ENCODE peak calls at places on chromosomes 1 and 21, in ten cellular contexts. T is PC-9, D is choroid plexus epithelial cell, B is astrocyte of the spinal cord, J is AG04449, S is OCI-LY7, U is dorsolateral prefrontal cortex, P is thyroid gland, L is left ventricle myocardium inferior, C is hepatocyte. K is an unnamed sample.

GRCh38 chr1:50705699-50706098 is 254.4 kb downstream of the FAF1 start:
- DNase-seq in T (no peak), D (peak), B (no peak), J (no peak), S (no peak), U (no peak), P (no peak), L (no peak), C (no peak), K (no peak)

GRCh38 chr1:193629875-193630274 is 443.5 kb upstream of the B3GALT2 start:
- DNase-seq in T (no peak), D (peak), B (no peak), J (no peak), S (no peak), U (no peak), P (no peak), L (no peak), C (no peak), K (peak)

GRCh38 chr1:205317311-205317917 is 4.1 kb downstream of the NUAK2 start:
- DNase-seq in T (peak), D (peak), B (peak), J (no peak), S (no peak), U (peak), P (peak), L (peak), C (peak), K (no peak)

GRCh38 chr1:241125297-241125696 is 231.7 kb downstream of the RGS7 start:
- DNase-seq in T (no peak), D (no peak), B (no peak), J (no peak), S (no peak), U (no peak), P (no peak), L (no peak), C (no peak), K (no peak)

GRCh38 chr1:61081637-61082335 is 575 bp upstream of the NFIA start:
- DNase-seq in T (peak), D (peak), B (peak), J (no peak), S (peak), U (no peak), P (peak), L (peak), C (peak), K (no peak)

GRCh38 chr1:156961709-156962108 is 41.3 kb downstream of the LRRC71 start:
- DNase-seq in T (peak), D (no peak), B (no peak), J (no peak), S (peak), U (no peak), P (no peak), L (no peak), C (no peak), K (no peak)

GRCh38 chr21:34813266-34813886 is 144.6 kb downstream of the CLIC6 start:
- DNase-seq in T (peak), D (peak), B (peak), J (no peak), S (no peak), U (no peak), P (no peak), L (no peak), C (no peak), K (no peak)

GRCh38 chr1:30661311-30661710 is 62.1 kb downstream of the MATN1 start:
- DNase-seq in T (no peak), D (no peak), B (no peak), J (no peak), S (no peak), U (no peak), P (no peak), L (no peak), C (no peak), K (no peak)

GRCh38 chr21:37862536-37862935 is 53.7 kb downstream of the KCNJ6 start:
- DNase-seq in T (no peak), D (peak), B (peak), J (no peak), S (peak), U (no peak), P (no peak), L (no peak), C (peak), K (no peak)

GRCh38 chr1:109815809-109816791 is 52.4 kb upstream of the EPS8L3 start:
- DNase-seq in T (no peak), D (peak), B (peak), J (no peak), S (peak), U (no peak), P (no peak), L (no peak), C (no peak), K (no peak)

GRCh38 chr21:40841524-40842196 is 5.3 kb downstream of the DSCAM start:
- DNase-seq in T (peak), D (no peak), B (peak), J (no peak), S (no peak), U (peak), P (peak), L (peak), C (peak), K (no peak)

GRCh38 chr1:113917400-113918082 is 11.6 kb upstream of the HIPK1 start:
- DNase-seq in T (no peak), D (peak), B (no peak), J (no peak), S (no peak), U (no peak), P (no peak), L (no peak), C (no peak), K (no peak)

GRCh38 chr21:14414932-14415508 is 32.1 kb upstream of the HSPA13 start:
- DNase-seq in T (no peak), D (no peak), B (no peak), J (no peak), S (no peak), U (no peak), P (no peak), L (no peak), C (no peak), K (no peak)

GRCh38 chr1:230600111-230601000 is 41.9 kb upstream of the COG2 start:
- DNase-seq in T (no peak), D (no peak), B (no peak), J (no peak), S (no peak), U (no peak), P (no peak), L (no peak), C (no peak), K (no peak)

GRCh38 chr1:169680377-169681019 is 30.9 kb downstream of the SELL start:
- DNase-seq in T (peak), D (no peak), B (no peak), J (no peak), S (peak), U (no peak), P (no peak), L (no peak), C (no peak), K (no peak)

GRCh38 chr1:233343262-233343661 is 15.7 kb downstream of the MAP3K21 start:
- DNase-seq in T (no peak), D (no peak), B (no peak), J (no peak), S (no peak), U (no peak), P (no peak), L (no peak), C (no peak), K (no peak)

GRCh38 chr1:231694081-231694443 is 67.5 kb downstream of the DISC1 start:
- DNase-seq in T (no peak), D (no peak), B (no peak), J (no peak), S (no peak), U (peak), P (no peak), L (peak), C (no peak), K (no peak)

GRCh38 chr21:42833439-42833815 is 45.9 kb downstream of the WDR4 start:
- DNase-seq in T (no peak), D (peak), B (no peak), J (no peak), S (peak), U (no peak), P (no peak), L (no peak), C (peak), K (peak)

GRCh38 chr1:59565611-59566410 is 248.9 kb upstream of the HOOK1 start:
- DNase-seq in T (no peak), D (peak), B (peak), J (peak), S (no peak), U (no peak), P (no peak), L (no peak), C (peak), K (peak)

GRCh38 chr1:177753655-177754054 is 216.2 kb downstream of the SEC16B start:
- DNase-seq in T (no peak), D (no peak), B (no peak), J (no peak), S (no peak), U (no peak), P (no peak), L (no peak), C (no peak), K (no peak)

GRCh38 chr1:21902378-21903012 is 34.6 kb downstream of the HSPG2 start:
- DNase-seq in T (no peak), D (no peak), B (no peak), J (no peak), S (no peak), U (no peak), P (no peak), L (no peak), C (no peak), K (no peak)

GRCh38 chr1:89605692-89606091 is 27.2 kb upstream of the LRRC8C start:
- DNase-seq in T (peak), D (peak), B (peak), J (no peak), S (no peak), U (no peak), P (no peak), L (no peak), C (no peak), K (peak)

GRCh38 chr1:35532497-35533226 is 24.5 kb downstream of the KIAA0319L start:
- DNase-seq in T (no peak), D (peak), B (no peak), J (no peak), S (no peak), U (no peak), P (no peak), L (no peak), C (no peak), K (no peak)

GRCh38 chr1:180131510-180131909 is 23.2 kb upstream of the QSOX1 start:
- DNase-seq in T (no peak), D (peak), B (peak), J (peak), S (no peak), U (no peak), P (no peak), L (no peak), C (peak), K (no peak)

GRCh38 chr1:205590457-205590768 is 41.4 kb downstream of the ELK4 start:
- DNase-seq in T (no peak), D (no peak), B (no peak), J (no peak), S (no peak), U (no peak), P (no peak), L (no peak), C (no peak), K (no peak)

GRCh38 chr21:39640754-39641153 is 28.0 kb downstream of the B3GALT5 start:
- DNase-seq in T (no peak), D (no peak), B (no peak), J (no peak), S (no peak), U (no peak), P (no peak), L (no peak), C (no peak), K (no peak)

GRCh38 chr1:200290010-200290685 is 119.7 kb downstream of the ZNF281 start:
- DNase-seq in T (no peak), D (peak), B (no peak), J (no peak), S (peak), U (no peak), P (no peak), L (no peak), C (no peak), K (no peak)
- TF ChIP-seq CTCF in T (no peak), D (peak), B (no peak), J (no peak), S (peak), U (no peak), P (no peak), L (no peak), C (no peak), K (no peak)

GRCh38 chr21:36141513-36141925 is 6.6 kb downstream of the CBR3 start:
- DNase-seq in T (peak), D (peak), B (peak), J (no peak), S (peak), U (no peak), P (peak), L (peak), C (peak), K (peak)

GRCh38 chr21:36132691-36133090 is 2.2 kb upstream of the CBR3 start:
- DNase-seq in T (no peak), D (no peak), B (no peak), J (no peak), S (no peak), U (no peak), P (no peak), L (peak), C (no peak), K (no peak)

GRCh38 chr21:36134820-36135390 is at the start of gene CBR3:
- DNase-seq in T (peak), D (peak), B (peak), J (no peak), S (no peak), U (peak), P (peak), L (peak), C (peak), K (no peak)

GRCh38 chr21:36135391-36136094 is 664 bp downstream of the CBR3 start:
- DNase-seq in T (peak), D (peak), B (peak), J (no peak), S (peak), U (peak), P (peak), L (peak), C (peak), K (no peak)
- H3K4me3 ChIP-seq in T (peak), D (peak), B (peak), J (peak), S (peak), U (peak), P (peak), L (peak), C (peak), K (peak)

DNA sequence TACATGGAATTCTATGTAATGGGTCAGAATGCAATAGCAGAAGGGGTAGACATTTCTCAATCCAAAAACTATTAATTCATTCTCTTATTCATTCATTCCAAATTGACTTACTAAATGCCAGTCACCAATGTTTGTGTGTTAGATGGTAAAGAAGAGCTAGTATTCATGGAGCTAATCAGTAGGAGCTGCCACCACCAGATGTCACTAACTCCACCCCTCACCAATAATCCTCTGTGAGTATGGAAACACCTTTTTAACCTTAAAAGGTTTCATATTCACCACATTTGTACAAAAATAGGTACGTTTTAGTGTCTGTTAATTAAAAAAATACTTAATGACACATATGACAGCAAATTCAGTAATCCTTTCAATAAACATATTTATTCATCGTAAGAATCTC is 131.8 kb upstream of the PKN2 start:
- DNase-seq in T (no peak), D (no peak), B (no peak), J (no peak), S (no peak), U (no peak), P (no peak), L (no peak), C (no peak), K (no peak)
- TF ChIP-seq CTCF in T (peak), D (no peak), B (no peak), J (no peak), S (peak), U (no peak), P (no peak), L (no peak), C (peak), K (no peak)

GRCh38 chr1:224456637-224456953 is 22.0 kb upstream of the WDR26 start:
- DNase-seq in T (no peak), D (no peak), B (no peak), J (no peak), S (no peak), U (no peak), P (peak), L (no peak), C (no peak), K (no peak)

GRCh38 chr1:224457782-224458144 is 23.2 kb upstream of the WDR26 start:
- DNase-seq in T (no peak), D (no peak), B (no peak), J (no peak), S (no peak), U (no peak), P (no peak), L (no peak), C (no peak), K (no peak)

GRCh38 chr1:224450956-224451350 is 16.4 kb upstream of the WDR26 start:
- DNase-seq in T (no peak), D (no peak), B (no peak), J (no peak), S (no peak), U (no peak), P (no peak), L (no peak), C (no peak), K (no peak)

GRCh38 chr1:224458296-224458695 is 23.7 kb upstream of the WDR26 start:
- DNase-seq in T (no peak), D (no peak), B (no peak), J (no peak), S (no peak), U (no peak), P (no peak), L (no peak), C (no peak), K (no peak)

DNA sequence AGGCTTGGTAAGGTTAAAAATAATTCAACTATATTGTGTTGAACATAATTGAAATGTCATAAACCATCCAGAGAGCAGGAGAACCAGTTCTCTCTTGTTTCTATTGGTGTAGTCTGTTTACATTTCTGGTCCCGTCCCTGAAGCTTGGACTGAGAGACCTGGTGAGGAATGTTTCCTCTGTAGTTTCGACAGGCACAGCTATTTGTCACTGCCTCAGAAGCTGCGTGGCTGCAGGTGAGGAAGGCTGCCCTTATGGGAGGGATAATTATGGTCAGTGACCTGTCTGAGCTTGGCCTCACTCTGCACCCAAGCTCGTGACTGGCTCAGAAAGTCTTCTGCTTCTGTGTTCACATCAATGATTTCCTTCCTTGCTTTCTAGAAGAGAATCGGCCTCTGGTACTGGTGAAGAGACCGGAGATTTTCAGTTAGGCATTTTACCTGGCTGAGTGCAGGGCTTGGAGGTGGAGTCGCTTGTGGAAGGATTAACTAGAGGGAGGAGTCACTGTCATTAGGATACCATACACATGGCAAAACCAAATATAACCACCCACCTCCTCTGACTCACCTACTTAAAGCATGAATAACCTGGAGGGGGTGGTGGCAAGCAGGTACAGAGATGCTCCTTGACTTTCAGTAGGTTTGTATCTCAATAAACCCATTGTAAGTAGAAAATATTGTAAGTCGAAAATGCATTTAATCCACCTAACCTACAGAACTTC is 19.9 kb upstream of the WDR26 start:
- DNase-seq in T (peak), D (no peak), B (no peak), J (no peak), S (no peak), U (no peak), P (peak), L (no peak), C (peak), K (no peak)
- H3K4me3 ChIP-seq in T (peak), D (no peak), B (no peak), J (no peak), S (no peak), U (no peak), P (no peak), L (no peak), C (no peak), K (no peak)

DNA sequence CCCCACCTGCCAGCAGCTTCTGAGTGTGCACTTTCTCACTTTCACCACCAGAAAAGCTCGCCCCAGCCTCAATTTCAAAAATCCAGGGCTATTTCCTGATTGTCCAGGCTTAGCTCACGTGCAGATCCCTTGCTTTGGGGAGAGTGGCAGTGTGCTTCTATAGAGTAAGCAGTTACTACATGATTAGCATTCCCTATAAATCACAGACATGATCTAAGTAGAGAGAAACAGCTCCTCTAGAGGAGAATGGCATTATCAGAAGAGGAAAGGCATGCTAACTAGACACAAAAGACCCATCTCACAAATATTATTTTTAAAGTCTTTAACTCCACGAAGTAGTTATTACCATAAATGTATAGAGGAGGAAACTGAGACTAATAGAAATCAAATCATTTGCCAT is 455.9 kb upstream of the PKN2 start:
- DNase-seq in T (no peak), D (no peak), B (no peak), J (no peak), S (no peak), U (no peak), P (no peak), L (no peak), C (peak), K (no peak)
- TF ChIP-seq CTCF in T (peak), D (no peak), B (no peak), J (no peak), S (no peak), U (no peak), P (no peak), L (no peak), C (peak), K (no peak)

K was measured in HFF-Myc.